ENCODE peak calls at places on chromosomes 7 and 10, in seven cellular contexts. Z is hepatocyte; U is aorta; V is DND-41; Q is adrenal gland; E is adipocyte; C is CD8-positive, alpha-beta T cell. K is an unnamed sample. For H3K36me3 and H3K4me1, the result is how much of the 10 kb centered on the place peaks cover.

GRCh38 chr7:111011500-111011899 is 79.4 kb upstream of the LRRN3 start:
- DNase-seq in Z (no peak), U (no peak), V (no peak), Q (no peak), E (no peak), C (no peak), K (no peak)

GRCh38 chr7:46545790-46546189 is 624.7 kb upstream of the IGFBP3 start:
- DNase-seq in Z (no peak), U (no peak), V (no peak), Q (no peak), E (peak), C (no peak), K (no peak)

GRCh38 chr10:91604936-91605534 is 27.8 kb downstream of the PPP1R3C start:
- DNase-seq in Z (no peak), U (no peak), V (no peak), Q (no peak), E (peak), C (no peak), K (no peak)

GRCh38 chr7:24756545-24756988 is 697 bp downstream of the GSDME start:
- DNase-seq in Z (peak), U (peak), V (no peak), Q (no peak), E (no peak), C (no peak), K (no peak)

GRCh38 chr10:55374060-55374459 is 573.0 kb upstream of the PCDH15 start:
- DNase-seq in Z (peak), U (no peak), V (no peak), Q (peak), E (no peak), C (no peak), K (no peak)

GRCh38 chr10:14653271-14654161 is 121.2 kb downstream of the FAM107B start:
- DNase-seq in Z (peak), U (peak), V (no peak), Q (peak), E (peak), C (no peak), K (peak)

GRCh38 chr10:122505011-122505410 is 43.7 kb downstream of the HTRA1 start:
- DNase-seq in Z (no peak), U (no peak), V (no peak), Q (no peak), E (no peak), C (no peak), K (no peak)

GRCh38 chr10:48469516-48470020 is 135.3 kb downstream of the ARHGAP22 start:
- DNase-seq in Z (no peak), U (no peak), V (no peak), Q (peak), E (peak), C (no peak), K (no peak)

GRCh38 chr7:124084024-124084423 is 51.2 kb upstream of the TMEM229A start:
- DNase-seq in Z (no peak), U (no peak), V (no peak), Q (no peak), E (no peak), C (no peak), K (no peak)

GRCh38 chr7:148058092-148058491 is 532.5 kb upstream of the C7orf33 start:
- DNase-seq in Z (no peak), U (no peak), V (no peak), Q (no peak), E (no peak), C (no peak), K (no peak)

GRCh38 chr7:99563650-99564049 is 5.2 kb downstream of the ZNF655 start:
- DNase-seq in Z (peak), U (no peak), V (no peak), Q (peak), E (peak), C (no peak), K (no peak)

GRCh38 chr7:31054608-31055273 is 2.6 kb downstream of the ADCYAP1R1 start:
- DNase-seq in Z (no peak), U (no peak), V (no peak), Q (no peak), E (no peak), C (no peak), K (no peak)

GRCh38 chr10:114541081-114541833 is 116.8 kb downstream of the ABLIM1 start:
- DNase-seq in Z (peak), U (peak), V (peak), Q (peak), E (peak), C (peak), K (peak)

GRCh38 chr7:132063800-132064199 is 507.4 kb upstream of the PODXL start:
- DNase-seq in Z (no peak), U (no peak), V (no peak), Q (no peak), E (no peak), C (no peak), K (no peak)

GRCh38 chr7:142303650-142304049 is 45.8 kb upstream of the PRSS58 start:
- DNase-seq in Z (peak), U (no peak), V (peak), Q (no peak), E (peak), C (no peak), K (no peak)

GRCh38 chr7:23349484-23350157 is 50.5 kb downstream of the MALSU1 start:
- DNase-seq in Z (no peak), U (no peak), V (no peak), Q (no peak), E (peak), C (no peak), K (no peak)

GRCh38 chr7:140623995-140624902 is 16.4 kb downstream of the DENND2A start:
- DNase-seq in Z (peak), U (no peak), V (no peak), Q (no peak), E (no peak), C (no peak), K (no peak)

GRCh38 chr10:133315847-133316246 is 7.1 kb downstream of the ZNF511 start:
- DNase-seq in Z (no peak), U (peak), V (no peak), Q (no peak), E (no peak), C (no peak), K (no peak)

GRCh38 chr10:113058175-113058961 is 108.3 kb downstream of the TCF7L2 start:
- DNase-seq in Z (peak), U (no peak), V (no peak), Q (no peak), E (peak), C (no peak), K (no peak)

GRCh38 chr7:156368053-156368452 is 272.5 kb upstream of the RNF32 start:
- DNase-seq in Z (no peak), U (no peak), V (no peak), Q (peak), E (no peak), C (no peak), K (no peak)

GRCh38 chr7:21927693-21928092 is 18.0 kb downstream of the CDCA7L start:
- DNase-seq in Z (no peak), U (no peak), V (no peak), Q (no peak), E (no peak), C (no peak), K (no peak)

GRCh38 chr7:65444211-65444842 is 70.7 kb downstream of the ZNF92 start:
- DNase-seq in Z (no peak), U (no peak), V (no peak), Q (no peak), E (no peak), C (no peak), K (no peak)

GRCh38 chr7:11261470-11261869 is 287.8 kb downstream of the PHF14 start:
- DNase-seq in Z (peak), U (no peak), V (no peak), Q (peak), E (no peak), C (no peak), K (no peak)

GRCh38 chr7:36278069-36278766 is 111.4 kb upstream of the ANLN start:
- DNase-seq in Z (no peak), U (peak), V (no peak), Q (peak), E (no peak), C (no peak), K (no peak)

GRCh38 chr10:66627156-66627555 is 298.7 kb upstream of the LRRTM3 start:
- DNase-seq in Z (peak), U (no peak), V (no peak), Q (no peak), E (peak), C (no peak), K (no peak)

GRCh38 chr10:33270971-33271370 is 63.5 kb downstream of the NRP1 start:
- DNase-seq in Z (no peak), U (no peak), V (no peak), Q (no peak), E (no peak), C (no peak), K (no peak)

GRCh38 chr10:68194290-68194689 is 37.6 kb downstream of the ATOH7 start:
- DNase-seq in Z (no peak), U (no peak), V (no peak), Q (no peak), E (no peak), C (no peak), K (no peak)

GRCh38 chr10:99945286-99945685 is 64.5 kb downstream of the DNMBP start:
- DNase-seq in Z (peak), U (peak), V (no peak), Q (peak), E (peak), C (no peak), K (no peak)

GRCh38 chr10:71757450-71757918 is 15.8 kb downstream of the VSIR start:
- DNase-seq in Z (no peak), U (no peak), V (peak), Q (no peak), E (no peak), C (no peak), K (no peak)
- H3K36me3 ChIP-seq in Z (under half), U (under half), V (under half), Q (under half), E (under half), C (half or more), K (under half)

GRCh38 chr7:50197547-50197946 is 104.5 kb upstream of the ZPBP start:
- DNase-seq in Z (peak), U (no peak), V (no peak), Q (peak), E (no peak), C (no peak), K (no peak)
- H3K4me1 ChIP-seq in Z (under half), U (under half), V (under half), Q (under half), E (under half), C (under half), K (under half)

GRCh38 chr7:90191648-90192047 is 19.9 kb upstream of the STEAP2 start:
- DNase-seq in Z (no peak), U (no peak), V (no peak), Q (no peak), E (no peak), C (no peak), K (no peak)
- H3K36me3 ChIP-seq in Z (under half), U (under half), V (under half), Q (under half), E (under half), C (under half), K (under half)

DNA sequence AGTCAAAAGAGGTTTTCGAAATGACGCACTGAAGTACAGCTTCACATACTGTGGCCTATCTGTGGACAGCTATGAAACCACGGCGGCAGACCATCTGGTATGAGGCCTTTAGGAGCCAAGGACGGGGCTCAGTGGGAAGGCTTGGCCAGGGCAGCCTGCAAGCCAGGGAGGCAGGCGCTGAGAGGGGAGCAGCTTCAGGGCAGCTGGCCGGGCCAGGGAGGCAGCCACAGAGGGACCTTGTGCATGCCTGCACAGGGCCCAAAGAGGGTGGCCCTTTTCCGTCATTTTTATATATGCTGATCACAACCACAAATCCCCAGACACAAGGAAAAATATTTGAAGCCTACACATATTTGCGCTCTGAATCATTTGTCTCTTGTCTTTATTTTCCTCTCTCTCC is 13.5 kb downstream of the CALD1 start:
- DNase-seq in Z (no peak), U (peak), V (no peak), Q (no peak), E (peak), C (no peak), K (no peak)
- H3K4me1 ChIP-seq in Z (under half), U (under half), V (under half), Q (under half), E (under half), C (under half), K (under half)

GRCh38 chr10:530717-531116 is 158.8 kb downstream of the DIP2C start:
- DNase-seq in Z (no peak), U (no peak), V (no peak), Q (no peak), E (no peak), C (no peak), K (no peak)
- H3K36me3 ChIP-seq in Z (under half), U (under half), V (under half), Q (under half), E (under half), C (under half), K (under half)

GRCh38 chr7:127245582-127245981 is 7.2 kb downstream of the GRM8 start:
- DNase-seq in Z (no peak), U (no peak), V (no peak), Q (no peak), E (no peak), C (no peak), K (no peak)
- H3K4me1 ChIP-seq in Z (under half), U (under half), V (under half), Q (under half), E (under half), C (under half), K (under half)

GRCh38 chr7:7239346-7239745 is 57.0 kb downstream of the C1GALT1 start:
- DNase-seq in Z (no peak), U (no peak), V (no peak), Q (no peak), E (no peak), C (no peak), K (no peak)

GRCh38 chr7:7236041-7236440 is 53.7 kb downstream of the C1GALT1 start:
- DNase-seq in Z (no peak), U (no peak), V (no peak), Q (no peak), E (no peak), C (no peak), K (no peak)

GRCh38 chr7:7235347-7235746 is 53.0 kb downstream of the C1GALT1 start:
- DNase-seq in Z (no peak), U (no peak), V (no peak), Q (no peak), E (no peak), C (no peak), K (no peak)

GRCh38 chr7:7237201-7237977 is 55.0 kb downstream of the C1GALT1 start:
- DNase-seq in Z (no peak), U (no peak), V (no peak), Q (no peak), E (peak), C (no peak), K (no peak)

GRCh38 chr7:7237978-7238267 is 55.6 kb downstream of the C1GALT1 start:
- DNase-seq in Z (no peak), U (no peak), V (no peak), Q (no peak), E (no peak), C (no peak), K (no peak)
- H3K36me3 ChIP-seq in Z (under half), U (under half), V (under half), Q (under half), E (half or more), C (under half), K (under half)

DNA sequence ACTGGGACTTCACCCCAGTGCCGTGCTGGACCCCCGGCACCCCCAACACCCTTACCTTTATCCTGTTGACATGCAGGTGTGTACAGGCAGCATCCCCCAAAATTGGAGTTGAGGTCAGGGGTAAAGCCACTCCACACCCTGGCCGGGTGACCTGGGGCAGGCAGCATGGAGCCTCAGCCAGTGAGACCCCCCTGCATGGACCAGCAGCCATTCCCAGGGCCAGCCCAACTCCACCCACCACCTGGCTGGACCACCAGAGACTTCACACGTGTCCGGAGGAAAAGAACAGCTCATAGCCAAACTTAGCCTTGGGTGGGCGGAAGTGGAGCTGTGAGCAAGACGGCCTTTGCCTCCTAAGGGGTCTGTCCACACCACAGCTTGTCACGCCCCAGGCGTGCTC is 413.0 kb upstream of the FOXK1 start:
- DNase-seq in Z (no peak), U (no peak), V (no peak), Q (no peak), E (no peak), C (no peak), K (no peak)
- H3K4me1 ChIP-seq in Z (under half), U (under half), V (under half), Q (under half), E (under half), C (under half), K (under half)